ENCODE peak calls at places on chromosomes 7 and 10, in eight cellular contexts. Y is PC-9, Q is cardiac muscle cell, M is left ventricle myocardium inferior, F is HL-60, L is progenitor cell of endocrine pancreas, V is RWPE1, E is lower leg skin. A is an unnamed sample.

GRCh38 chr7:100489824-100490223 is 6.1 kb downstream of the NYAP1 start:
- DNase-seq in Y (peak; percentile 40), Q (peak; percentile 85), M (no peak), F (peak; percentile 77), L (no peak), V (peak; percentile 84), E (no peak), A (peak; percentile 87)

GRCh38 chr10:58697691-58698090 is 185.0 kb downstream of the BICC1 start:
- DNase-seq in Y (no peak), Q (no peak), M (no peak), F (no peak), L (no peak), V (no peak), E (no peak), A (no peak)

GRCh38 chr7:101814996-101815825 is 2.2 kb upstream of the CUX1 start:
- DNase-seq in Y (peak; percentile 68), Q (peak; percentile 76), M (peak; percentile 29), F (peak; percentile 55), L (peak; percentile 71), V (no peak), E (peak; percentile 89), A (peak; percentile 81)

GRCh38 chr7:84091318-84091717 is 103.3 kb downstream of the SEMA3A start:
- DNase-seq in Y (no peak), Q (no peak), M (no peak), F (no peak), L (no peak), V (no peak), E (no peak), A (no peak)

GRCh38 chr7:21617916-21618390 is 75.1 kb downstream of the DNAH11 start:
- DNase-seq in Y (peak; percentile 56), Q (no peak), M (peak; percentile 56), F (no peak), L (no peak), V (peak; percentile 58), E (no peak), A (no peak)

GRCh38 chr10:75403144-75404022 is 1.8 kb upstream of the ZNF503 start:
- DNase-seq in Y (peak; percentile 20), Q (peak; percentile 74), M (peak; percentile 30), F (peak; percentile 38), L (peak; percentile 66), V (no peak), E (peak; percentile 89), A (peak; percentile 45)

GRCh38 chr7:222716-223041 is 30.3 kb downstream of the FAM20C start:
- DNase-seq in Y (no peak), Q (no peak), M (no peak), F (no peak), L (no peak), V (no peak), E (no peak), A (no peak)

GRCh38 chr10:75611972-75612331 is 180.5 kb downstream of the LRMDA start:
- DNase-seq in Y (no peak), Q (no peak), M (no peak), F (no peak), L (no peak), V (no peak), E (no peak), A (no peak)

GRCh38 chr7:2637066-2637471 is 5.3 kb downstream of the TTYH3 start:
- DNase-seq in Y (no peak), Q (no peak), M (no peak), F (no peak), L (no peak), V (no peak), E (no peak), A (no peak)

GRCh38 chr7:140670343-140670935 is 2.3 kb upstream of the ADCK2 start:
- DNase-seq in Y (no peak), Q (no peak), M (no peak), F (no peak), L (no peak), V (no peak), E (no peak), A (no peak)

GRCh38 chr7:144526912-144527610 is 123.6 kb upstream of the NOBOX start:
- DNase-seq in Y (no peak), Q (no peak), M (no peak), F (no peak), L (no peak), V (no peak), E (no peak), A (no peak)

GRCh38 chr10:67666416-67667043 is 29.5 kb downstream of the CTNNA3 start:
- DNase-seq in Y (no peak), Q (peak; percentile 18), M (no peak), F (no peak), L (no peak), V (peak; percentile 26), E (no peak), A (peak; percentile 23)

GRCh38 chr10:128781636-128782035 is 655.4 kb upstream of the MKI67 start:
- DNase-seq in Y (no peak), Q (no peak), M (no peak), F (no peak), L (no peak), V (no peak), E (no peak), A (no peak)

GRCh38 chr7:128263420-128263819 is 22.3 kb downstream of the LEP start:
- DNase-seq in Y (no peak), Q (no peak), M (no peak), F (no peak), L (no peak), V (peak; percentile 21), E (no peak), A (no peak)

GRCh38 chr10:51786016-51786683 is 86.8 kb upstream of the CSTF2T start:
- DNase-seq in Y (no peak), Q (no peak), M (no peak), F (no peak), L (no peak), V (no peak), E (no peak), A (no peak)

GRCh38 chr10:80372675-80373074 is 16.1 kb downstream of the DYDC2 start:
- DNase-seq in Y (no peak), Q (no peak), M (no peak), F (no peak), L (no peak), V (no peak), E (no peak), A (no peak)

GRCh38 chr7:34949356-34949755 is 87.9 kb downstream of the DPY19L1 start:
- DNase-seq in Y (no peak), Q (no peak), M (no peak), F (no peak), L (no peak), V (no peak), E (no peak), A (no peak)

GRCh38 chr7:106071999-106072714 is 40.0 kb downstream of the SYPL1 start:
- DNase-seq in Y (no peak), Q (peak; percentile 28), M (no peak), F (no peak), L (no peak), V (no peak), E (peak; percentile 83), A (no peak)

GRCh38 chr7:28626629-28627262 is 214.4 kb downstream of the CREB5 start:
- DNase-seq in Y (peak; percentile 27), Q (peak; percentile 48), M (no peak), F (peak; percentile 22), L (peak; percentile 16), V (peak; percentile 66), E (no peak), A (peak; percentile 13)

DNA sequence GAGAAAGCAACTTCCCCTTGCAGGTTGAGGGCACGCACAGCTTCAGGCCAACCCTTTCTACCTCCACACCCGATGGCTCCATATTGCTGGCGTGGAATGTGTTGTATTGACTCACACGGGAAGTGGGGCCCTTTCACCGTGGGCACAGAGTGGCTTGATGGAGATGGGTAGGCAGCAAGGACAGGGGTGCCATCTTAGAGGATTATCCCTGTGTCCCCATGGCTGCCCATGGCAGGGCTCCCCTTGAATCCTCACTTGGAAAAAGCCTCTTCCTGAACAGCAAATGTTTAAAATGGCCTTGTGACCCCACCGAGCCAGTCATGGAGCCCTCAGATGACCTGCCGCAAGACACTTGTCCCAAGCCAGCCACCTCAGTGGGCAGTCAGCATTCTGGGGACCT is 31.2 kb downstream of the CXCL12 start:
- DNase-seq in Y (no peak), Q (no peak), M (no peak), F (no peak), L (no peak), V (no peak), E (no peak), A (no peak)
- TF ChIP-seq CTCF in Y (no peak), Q (no peak), M (no peak), F (no peak), L (no peak), V (no peak), E (no peak), A (no peak)

GRCh38 chr10:73229567-73229966 is 17.5 kb downstream of the DNAJC9 start:
- DNase-seq in Y (no peak), Q (no peak), M (no peak), F (peak; percentile 36), L (no peak), V (no peak), E (no peak), A (no peak)

GRCh38 chr10:73234695-73235094 is 12.4 kb downstream of the DNAJC9 start:
- DNase-seq in Y (no peak), Q (no peak), M (no peak), F (no peak), L (no peak), V (no peak), E (no peak), A (no peak)

GRCh38 chr10:73228247-73228646 is 18.8 kb downstream of the DNAJC9 start:
- DNase-seq in Y (no peak), Q (no peak), M (no peak), F (no peak), L (no peak), V (no peak), E (no peak), A (no peak)

GRCh38 chr10:73233883-73234282 is 13.2 kb downstream of the DNAJC9 start:
- DNase-seq in Y (no peak), Q (no peak), M (no peak), F (no peak), L (no peak), V (no peak), E (no peak), A (no peak)

GRCh38 chr10:73232887-73233286 is 14.2 kb downstream of the DNAJC9 start:
- DNase-seq in Y (no peak), Q (no peak), M (no peak), F (no peak), L (no peak), V (no peak), E (no peak), A (no peak)
- TF ChIP-seq CTCF in Y (no peak), Q (no peak), M (no peak), F (no peak), L (peak; percentile 39), V (no peak), E (no peak), A (no peak)

GRCh38 chr7:107233174-107233573 is 64.4 kb downstream of the HBP1 start:
- DNase-seq in Y (no peak), Q (no peak), M (no peak), F (no peak), L (no peak), V (no peak), E (no peak), A (no peak)
- TF ChIP-seq CTCF in Y (no peak), Q (no peak), M (no peak), F (no peak), L (no peak), V (no peak), E (no peak), A (no peak)

DNA sequence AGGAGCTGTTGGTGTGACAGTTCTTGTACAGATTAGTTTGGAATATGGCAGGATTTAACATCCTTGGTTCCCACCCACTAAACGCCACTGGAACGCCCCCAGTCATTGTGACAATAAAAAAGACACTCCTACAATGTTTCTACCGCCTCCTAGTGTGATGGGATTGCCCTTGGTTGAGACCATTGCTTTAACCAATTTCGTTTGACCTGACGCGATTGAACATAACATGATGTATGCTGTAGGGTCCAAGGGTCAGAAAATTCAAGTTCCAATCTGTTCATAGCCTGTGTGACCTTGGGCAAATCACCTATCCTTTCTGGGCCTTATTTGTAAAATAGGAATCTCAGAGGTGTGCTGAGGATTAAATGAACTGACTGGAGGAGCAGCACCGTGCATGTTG is 12.5 kb downstream of the MXI1 start:
- DNase-seq in Y (no peak), Q (no peak), M (no peak), F (no peak), L (no peak), V (no peak), E (no peak), A (no peak)
- TF ChIP-seq CTCF in Y (no peak), Q (no peak), M (no peak), F (no peak), L (no peak), V (no peak), E (no peak), A (no peak)

A was measured in GM13976.